ENCODE peak calls at places on chromosomes 16 and 17, in eight cellular contexts. V, S, N, P, J, Z, A and X are unnamed samples.

GRCh38 chr16:71537643-71538042 is 11.4 kb downstream of the CHST4 start:
- DNase-seq in V (no peak), S (peak), N (peak), P (peak), J (peak), Z (no peak), A (peak), X (peak)

GRCh38 chr17:1143573-1143972 is 36.2 kb downstream of the ABR start:
- DNase-seq in V (no peak), S (no peak), N (no peak), P (peak), J (no peak), Z (no peak), A (no peak), X (peak)

GRCh38 chr16:53457670-53458069 is 23.4 kb downstream of the RBL2 start:
- DNase-seq in V (no peak), S (no peak), N (peak), P (no peak), J (peak), Z (no peak), A (no peak), X (no peak)

GRCh38 chr16:72609933-72610332 is 438.0 kb upstream of the PMFBP1 start:
- DNase-seq in V (no peak), S (no peak), N (no peak), P (no peak), J (no peak), Z (no peak), A (no peak), X (no peak)

GRCh38 chr16:242281-242680 is 7.7 kb downstream of the FAM234A start:
- DNase-seq in V (no peak), S (no peak), N (no peak), P (no peak), J (no peak), Z (no peak), A (no peak), X (no peak)

GRCh38 chr16:46907061-46907774 is 23.1 kb downstream of the GPT2 start:
- DNase-seq in V (no peak), S (peak), N (no peak), P (no peak), J (no peak), Z (no peak), A (no peak), X (no peak)

GRCh38 chr16:85490971-85491771 is 122.0 kb upstream of the GSE1 start:
- DNase-seq in V (peak), S (no peak), N (peak), P (peak), J (peak), Z (no peak), A (no peak), X (no peak)

GRCh38 chr17:79415909-79416308 is 194.9 kb downstream of the RBFOX3 start:
- DNase-seq in V (peak), S (no peak), N (no peak), P (no peak), J (no peak), Z (no peak), A (no peak), X (no peak)

GRCh38 chr17:7296189-7296861 is 1.9 kb upstream of the YBX2 start:
- DNase-seq in V (peak), S (peak), N (peak), P (peak), J (peak), Z (peak), A (peak), X (peak)

GRCh38 chr17:2138768-2139167 is 83.9 kb downstream of the HIC1 start:
- DNase-seq in V (no peak), S (peak), N (no peak), P (peak), J (peak), Z (no peak), A (no peak), X (no peak)

GRCh38 chr17:41464682-41465081 is 2.5 kb downstream of the KRT32 start:
- DNase-seq in V (no peak), S (peak), N (no peak), P (peak), J (no peak), Z (no peak), A (peak), X (no peak)

GRCh38 chr17:37118738-37119137 is 170.0 kb downstream of the AATF start:
- DNase-seq in V (no peak), S (peak), N (no peak), P (peak), J (no peak), Z (no peak), A (no peak), X (no peak)

GRCh38 chr17:3974980-3975379 is 10.7 kb upstream of the ATP2A3 start:
- DNase-seq in V (peak), S (no peak), N (no peak), P (no peak), J (no peak), Z (no peak), A (no peak), X (no peak)

GRCh38 chr17:34107019-34107418 is 148.1 kb upstream of the CCL2 start:
- DNase-seq in V (no peak), S (no peak), N (no peak), P (no peak), J (no peak), Z (no peak), A (no peak), X (no peak)

GRCh38 chr17:17917394-17917793 is 54.8 kb downstream of the TOM1L2 start:
- DNase-seq in V (no peak), S (no peak), N (no peak), P (no peak), J (no peak), Z (no peak), A (no peak), X (no peak)

GRCh38 chr17:46903762-46904672 is 18.9 kb upstream of the GOSR2 start:
- DNase-seq in V (no peak), S (no peak), N (no peak), P (no peak), J (no peak), Z (no peak), A (no peak), X (no peak)

GRCh38 chr17:13044713-13045112 is 26.9 kb upstream of the ELAC2 start:
- DNase-seq in V (no peak), S (no peak), N (no peak), P (no peak), J (no peak), Z (no peak), A (peak), X (no peak)

GRCh38 chr16:87423429-87423828 is 31.3 kb downstream of the MAP1LC3B start:
- DNase-seq in V (no peak), S (no peak), N (no peak), P (no peak), J (no peak), Z (no peak), A (no peak), X (no peak)

GRCh38 chr16:1674751-1675664 is 3.1 kb upstream of the JPT2 start:
- DNase-seq in V (no peak), S (no peak), N (no peak), P (peak), J (no peak), Z (no peak), A (peak), X (no peak)

GRCh38 chr16:19354371-19354770 is 63.3 kb upstream of the TMC5 start:
- DNase-seq in V (no peak), S (no peak), N (no peak), P (no peak), J (no peak), Z (no peak), A (no peak), X (no peak)

GRCh38 chr16:10616395-10616743 is 36.0 kb upstream of the EMP2 start:
- DNase-seq in V (no peak), S (no peak), N (no peak), P (no peak), J (no peak), Z (no peak), A (no peak), X (no peak)

GRCh38 chr17:35991075-35991474 is 4.5 kb upstream of the CCL14 start:
- DNase-seq in V (no peak), S (no peak), N (no peak), P (no peak), J (no peak), Z (no peak), A (no peak), X (no peak)

GRCh38 chr17:42577140-42577531 is 393 bp downstream of the PSMC3IP start:
- DNase-seq in V (no peak), S (no peak), N (no peak), P (no peak), J (peak), Z (no peak), A (no peak), X (no peak)

GRCh38 chr16:4511441-4512082 is 27.0 kb downstream of the CDIP1 start:
- DNase-seq in V (peak), S (peak), N (no peak), P (peak), J (peak), Z (no peak), A (peak), X (peak)

GRCh38 chr17:8143581-8144400 is 8.4 kb downstream of the PER1 start:
- DNase-seq in V (no peak), S (no peak), N (no peak), P (no peak), J (no peak), Z (peak), A (no peak), X (no peak)

GRCh38 chr16:12602811-12603698 is 200.6 kb downstream of the CPPED1 start:
- DNase-seq in V (no peak), S (no peak), N (no peak), P (no peak), J (no peak), Z (no peak), A (no peak), X (no peak)

GRCh38 chr17:67449065-67449464 is 72.0 kb downstream of the PITPNC1 start:
- DNase-seq in V (no peak), S (no peak), N (no peak), P (peak), J (no peak), Z (no peak), A (no peak), X (no peak)

GRCh38 chr16:54657709-54658102 is 273.0 kb upstream of the IRX5 start:
- DNase-seq in V (no peak), S (no peak), N (no peak), P (no peak), J (no peak), Z (no peak), A (peak), X (no peak)

DNA sequence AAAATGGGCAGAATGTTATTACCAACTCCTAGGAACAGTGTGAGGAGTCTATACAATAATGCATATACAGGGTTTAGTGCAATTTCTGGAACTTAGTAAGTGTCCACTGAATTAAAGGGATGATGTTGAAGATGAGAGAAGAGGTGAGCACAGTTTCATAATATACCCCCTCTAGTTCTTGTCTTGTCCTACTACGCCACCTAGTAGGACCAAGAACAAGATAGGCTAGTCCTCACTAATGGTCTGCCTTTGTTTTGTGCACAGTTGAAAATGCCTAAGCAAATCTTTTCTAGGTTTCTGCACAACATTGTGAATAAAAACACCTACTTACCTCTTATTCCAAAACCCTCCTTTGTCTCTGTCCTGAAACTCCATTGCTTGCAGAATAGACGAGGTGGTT is 670.2 kb downstream of the CDH8 start:
- DNase-seq in V (no peak), S (no peak), N (no peak), P (no peak), J (no peak), Z (no peak), A (no peak), X (no peak)
- TF ChIP-seq CTCF in V (no peak), S (no peak), N (no peak), P (no peak), J (no peak), Z (no peak), A (no peak), X (peak)

GRCh38 chr17:50493744-50494143 is 14.5 kb upstream of the MYCBPAP start:
- DNase-seq in V (no peak), S (no peak), N (no peak), P (no peak), J (no peak), Z (no peak), A (no peak), X (no peak)
- TF ChIP-seq CTCF in V (no peak), S (no peak), N (no peak), P (no peak), J (no peak), Z (no peak), A (no peak), X (no peak)

GRCh38 chr16:63530208-63530607 is 1494.0 kb upstream of the CDH8 start:
- DNase-seq in V (no peak), S (no peak), N (no peak), P (peak), J (no peak), Z (no peak), A (no peak), X (no peak)
- TF ChIP-seq CTCF in V (no peak), S (no peak), N (no peak), P (peak), J (no peak), Z (no peak), A (no peak), X (no peak)

GRCh38 chr17:29620271-29620670 is 2.4 kb downstream of the CORO6 start:
- DNase-seq in V (peak), S (no peak), N (no peak), P (no peak), J (no peak), Z (no peak), A (peak), X (no peak)

GRCh38 chr17:29617125-29617480 is 5.6 kb downstream of the CORO6 start:
- DNase-seq in V (no peak), S (peak), N (peak), P (peak), J (peak), Z (peak), A (peak), X (no peak)

GRCh38 chr17:29619251-29619650 is 3.5 kb downstream of the CORO6 start:
- DNase-seq in V (peak), S (no peak), N (no peak), P (peak), J (no peak), Z (no peak), A (peak), X (no peak)

GRCh38 chr17:29617481-29618271 is 5.0 kb downstream of the CORO6 start:
- DNase-seq in V (peak), S (peak), N (peak), P (peak), J (peak), Z (peak), A (peak), X (no peak)

DNA sequence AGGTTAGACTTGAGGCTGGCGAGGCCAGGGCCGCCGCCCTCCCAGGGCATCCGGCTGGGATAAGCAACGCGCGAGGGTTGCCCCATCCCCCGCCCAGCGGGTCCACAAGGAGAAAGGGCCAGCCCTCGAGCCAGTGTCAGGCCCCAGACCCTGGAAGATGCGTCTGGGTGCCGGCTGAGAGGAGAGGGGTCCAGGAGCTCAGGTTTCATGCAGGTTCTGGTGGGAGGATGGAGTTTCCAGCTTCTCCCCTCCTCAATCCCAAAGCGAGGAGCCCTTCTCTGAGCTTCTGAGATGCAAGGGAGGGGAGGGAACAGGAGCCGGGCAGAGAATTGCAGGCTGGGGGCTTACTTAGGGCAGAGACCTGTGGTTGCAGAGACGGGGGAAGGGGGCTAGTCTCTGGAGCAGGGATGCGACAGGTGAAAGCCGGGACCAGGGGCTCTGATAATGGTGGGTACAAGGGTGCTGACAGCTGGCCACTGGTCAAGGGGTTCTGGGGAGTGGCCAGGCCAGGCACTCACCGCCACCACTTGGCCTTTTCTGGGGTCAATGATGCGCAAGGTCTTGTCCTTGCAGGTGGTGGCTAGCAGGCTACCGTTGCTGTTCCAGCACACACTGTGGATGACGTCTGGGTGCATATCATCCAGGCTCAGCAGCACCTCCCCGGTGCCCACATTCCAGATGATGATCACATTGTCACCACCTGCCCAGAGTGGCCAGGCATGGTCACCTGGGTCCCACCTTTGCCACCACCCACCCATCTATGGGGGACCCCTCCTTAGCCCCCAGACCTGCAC is 4.2 kb downstream of the CORO6 start:
- DNase-seq in V (peak), S (no peak), N (no peak), P (no peak), J (no peak), Z (no peak), A (no peak), X (no peak)
- TF ChIP-seq CTCF in V (no peak), S (no peak), N (no peak), P (no peak), J (no peak), Z (no peak), A (no peak), X (no peak)

GRCh38 chr16:88992351-88993005 is 15.5 kb upstream of the CBFA2T3 start:
- DNase-seq in V (peak), S (no peak), N (no peak), P (no peak), J (no peak), Z (peak), A (no peak), X (no peak)
- TF ChIP-seq CTCF in V (no peak), S (no peak), N (no peak), P (no peak), J (no peak), Z (no peak), A (no peak), X (no peak)

GRCh38 chr16:67226804-67227566 is at the start of gene TMEM208:
- DNase-seq in V (peak), S (peak), N (peak), P (peak), J (peak), Z (peak), A (peak), X (peak)
- TF ChIP-seq CTCF in V (no peak), S (no peak), N (peak), P (peak), J (peak), Z (no peak), A (no peak), X (peak)

DNA sequence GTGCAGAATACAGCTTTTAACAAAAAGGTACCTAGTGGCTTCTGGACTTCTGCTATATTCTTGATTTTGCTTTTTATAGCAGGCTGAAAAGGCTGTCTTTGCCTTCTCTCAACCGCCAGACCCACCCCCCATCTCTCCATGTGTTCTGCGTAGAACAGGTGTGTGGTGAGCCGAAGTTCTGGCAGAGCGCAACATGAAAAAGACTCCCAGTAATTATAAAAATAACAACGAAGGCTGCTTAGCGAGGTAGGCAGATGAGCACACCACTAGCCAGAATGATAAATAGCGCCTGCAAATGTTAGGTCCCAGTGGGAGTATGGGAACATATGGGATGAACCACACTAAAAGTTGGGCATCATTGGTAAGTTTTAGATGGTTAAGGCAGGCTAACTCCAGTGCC is 14.0 kb upstream of the RBFOX1 start:
- DNase-seq in V (no peak), S (no peak), N (no peak), P (no peak), J (no peak), Z (no peak), A (no peak), X (no peak)
- TF ChIP-seq CTCF in V (no peak), S (no peak), N (no peak), P (no peak), J (no peak), Z (no peak), A (no peak), X (no peak)

GRCh38 chr17:40418428-40418706 is 671 bp upstream of the TOP2A start:
- DNase-seq in V (no peak), S (no peak), N (no peak), P (no peak), J (no peak), Z (no peak), A (no peak), X (no peak)

GRCh38 chr17:40427002-40427491 is 9.4 kb upstream of the TOP2A start:
- DNase-seq in V (no peak), S (no peak), N (no peak), P (no peak), J (no peak), Z (no peak), A (no peak), X (no peak)

GRCh38 chr17:40419559-40420331 is 2.0 kb upstream of the TOP2A start:
- DNase-seq in V (no peak), S (peak), N (no peak), P (no peak), J (no peak), Z (no peak), A (no peak), X (no peak)

GRCh38 chr17:40425741-40426140 is 8.0 kb upstream of the TOP2A start:
- DNase-seq in V (no peak), S (no peak), N (no peak), P (no peak), J (no peak), Z (no peak), A (no peak), X (no peak)

DNA sequence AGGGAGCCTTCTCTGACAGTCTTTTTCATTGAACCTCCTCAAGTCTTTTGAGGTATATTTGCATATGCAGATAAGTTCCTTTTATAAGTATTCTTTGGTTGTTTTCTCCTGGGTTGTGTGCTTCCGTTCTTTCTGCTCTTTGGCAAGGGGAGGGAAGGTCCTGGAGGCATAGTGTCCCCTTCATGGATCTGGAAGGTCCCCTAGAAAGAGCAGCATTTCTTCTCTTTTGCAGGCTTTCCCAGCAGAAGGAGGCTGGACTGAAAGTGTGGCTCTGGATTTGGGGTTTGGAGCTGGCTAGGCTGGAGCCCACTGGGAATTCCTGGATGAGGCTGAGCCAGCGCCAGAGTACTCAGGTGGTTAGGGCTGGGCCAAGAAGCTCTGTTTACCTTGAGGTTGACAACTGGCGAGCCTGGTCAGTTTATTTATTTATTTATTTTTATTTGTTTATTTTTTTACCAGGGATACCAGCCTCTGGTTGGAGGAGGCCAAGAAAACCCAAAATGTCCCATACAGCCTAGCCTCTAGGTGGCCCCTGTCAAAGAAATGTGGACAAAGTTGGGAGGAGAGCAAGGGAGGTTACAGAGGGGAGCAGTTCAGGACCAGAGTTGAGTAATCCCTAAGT is 5.4 kb upstream of the TOP2A start:
- DNase-seq in V (no peak), S (no peak), N (no peak), P (no peak), J (no peak), Z (no peak), A (no peak), X (no peak)
- TF ChIP-seq CTCF in V (no peak), S (no peak), N (no peak), P (no peak), J (no peak), Z (no peak), A (no peak), X (no peak)